ENCODE peak calls at places on chromosome 21, in seven cellular contexts. Y is brain microvascular endothelial cell, M is GM12878, K is BJ, T is IMR-90, S is cardiac muscle cell, Q is neural progenitor cell. B is an unnamed sample.
A peak's percentile ranks its signal among the peaks of the same experiment; 100 is the strongest.

GRCh38 chr21:32256873-32257620 is 21.8 kb downstream of the MIS18A start:
- DNase-seq in Q (no peak), M (no peak), T (peak; percentile 91), K (peak; percentile 73), Y (peak; percentile 89), S (peak; percentile 21), B (peak; percentile 55)

GRCh38 chr21:31609081-31609480 is 50.4 kb upstream of the SOD1 start:
- DNase-seq in M (no peak), Y (no peak), K (no peak), S (no peak), Q (peak; percentile 36), T (no peak), B (no peak)

GRCh38 chr21:16535100-16535418 is 805.3 kb downstream of the USP25 start:
- DNase-seq in Q (peak; percentile 8), Y (no peak), S (no peak), K (no peak), T (peak; percentile 55), M (no peak), B (peak; percentile 82)

GRCh38 chr21:29725025-29725736 is 214.6 kb downstream of the GRIK1 start:
- DNase-seq in M (no peak), S (no peak), T (no peak), Y (no peak), K (no peak), Q (no peak), B (no peak)

GRCh38 chr21:27173052-27173451 is 206.2 kb upstream of the ADAMTS5 start:
- DNase-seq in Y (no peak), M (no peak), Q (no peak), K (no peak), T (no peak), S (no peak), B (no peak)

GRCh38 chr21:28336299-28336698 is 656.4 kb downstream of the LTN1 start:
- DNase-seq in T (peak; percentile 96), K (peak; percentile 55), Q (peak; percentile 49), S (peak; percentile 74), M (no peak), Y (peak; percentile 60), B (peak; percentile 65)

GRCh38 chr21:37159053-37159776 is 86.2 kb downstream of the TTC3 start:
- DNase-seq in Y (no peak), T (peak; percentile 76), M (peak; percentile 42), Q (no peak), S (no peak), K (no peak), B (no peak)

GRCh38 chr21:37710555-37711293 is 205.5 kb downstream of the KCNJ6 start:
- DNase-seq in Q (no peak), K (no peak), Y (peak; percentile 12), T (peak; percentile 68), S (peak; percentile 19), M (no peak), B (no peak)

GRCh38 chr21:32140212-32141008 is 138.4 kb downstream of the MIS18A start:
- DNase-seq in S (no peak), K (no peak), Q (no peak), Y (no peak), M (no peak), T (no peak), B (no peak)

GRCh38 chr21:28216976-28217523 is 775.6 kb downstream of the LTN1 start:
- DNase-seq in T (no peak), M (no peak), Y (no peak), Q (no peak), K (no peak), S (no peak), B (peak; percentile 47)

GRCh38 chr21:45582128-45582527 is 39.9 kb upstream of the SLC19A1 start:
- DNase-seq in M (no peak), K (no peak), S (no peak), T (no peak), Q (no peak), Y (no peak), B (no peak)
- H3K4me3 ChIP-seq in M (no peak overlapping the region), K (no peak overlapping the region), S (no peak overlapping the region), T (no peak overlapping the region), Q (no peak overlapping the region), Y (no peak overlapping the region), B (no peak overlapping the region)

GRCh38 chr21:40548134-40548533 is 298.8 kb downstream of the DSCAM start:
- DNase-seq in S (no peak), K (no peak), T (no peak), Q (peak; percentile 23), M (no peak), Y (no peak), B (no peak)
- TF ChIP-seq CTCF in S (no peak), K (no peak), T (no peak), Q (no peak), M (no peak), Y (no peak), B (no peak)

DNA sequence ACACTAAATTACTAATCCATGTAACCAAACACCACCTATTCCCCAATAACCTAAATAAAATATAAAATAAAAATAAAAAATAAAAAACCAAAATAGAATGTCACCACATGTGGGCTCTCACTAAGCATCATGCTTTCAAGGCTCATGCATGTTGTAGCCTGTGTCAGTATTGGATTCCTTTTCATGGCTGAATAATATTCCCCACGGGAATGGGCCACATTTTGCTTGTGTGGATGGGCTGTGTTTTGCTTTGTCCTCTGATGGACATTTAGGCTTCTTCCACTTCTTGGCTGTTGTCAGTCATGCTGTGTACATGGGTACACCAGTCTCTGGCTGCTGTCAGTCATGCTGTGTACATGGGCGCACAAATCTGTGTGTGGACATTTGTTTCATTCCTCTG is 3.2 kb downstream of the KRTAP10-6 start:
- DNase-seq in Q (no peak), Y (no peak), K (no peak), S (no peak), T (no peak), M (no peak), B (no peak)
- H3K4me3 ChIP-seq in Q (no peak overlapping the region), Y (no peak overlapping the region), K (no peak overlapping the region), S (no peak overlapping the region), T (no peak overlapping the region), M (no peak overlapping the region), B (no peak overlapping the region)

GRCh38 chr21:34129039-34129891 is 55.9 kb downstream of the MRPS6 start:
- DNase-seq in M (no peak), T (peak; percentile 92), Y (peak; percentile 90), Q (peak; percentile 73), K (peak; percentile 59), S (peak; percentile 81), B (peak; percentile 64)
- TF ChIP-seq CTCF in M (no peak), T (peak; percentile 63), Y (peak; percentile 75), Q (peak; percentile 46), K (peak; percentile 71), S (peak; percentile 69), B (peak; percentile 43)

GRCh38 chr21:33896691-33897090 is 18.9 kb downstream of the ATP5PO start:
- DNase-seq in K (no peak), M (no peak), S (no peak), Y (no peak), T (no peak), Q (no peak), B (peak; percentile 69)

GRCh38 chr21:33894736-33895288 is 20.8 kb downstream of the ATP5PO start:
- DNase-seq in K (peak; percentile 38), M (no peak), T (peak; percentile 89), Y (peak; percentile 90), Q (peak; percentile 89), S (peak; percentile 89), B (peak; percentile 81)

GRCh38 chr21:33893917-33894316 is 21.7 kb downstream of the ATP5PO start:
- DNase-seq in Y (no peak), K (no peak), M (no peak), T (no peak), Q (peak; percentile 56), S (no peak), B (no peak)

GRCh38 chr21:33897098-33897497 is 18.5 kb downstream of the ATP5PO start:
- DNase-seq in K (no peak), Y (no peak), T (no peak), M (no peak), S (no peak), Q (no peak), B (no peak)

DNA sequence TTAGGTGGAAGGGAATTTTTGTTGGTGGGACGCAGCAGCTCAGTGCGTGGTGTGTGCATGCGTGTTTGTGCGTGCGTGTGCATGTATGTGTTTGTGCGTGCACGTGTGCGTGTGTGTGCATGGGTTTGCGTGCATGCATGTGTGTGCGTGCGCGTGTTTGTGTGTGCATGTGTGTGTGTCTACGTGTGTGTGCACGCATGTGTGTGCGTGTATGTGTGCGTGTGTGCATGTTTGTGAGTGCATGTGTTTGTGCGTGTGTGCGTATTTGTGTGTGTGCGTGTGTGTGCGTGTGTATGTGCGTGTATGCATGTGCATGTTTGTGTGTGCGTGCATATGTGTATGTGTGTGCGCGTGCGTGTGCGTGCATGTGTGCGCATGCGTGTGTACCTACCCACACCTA is 20.2 kb downstream of the ATP5PO start:
- DNase-seq in Y (no peak), S (no peak), K (no peak), M (no peak), Q (no peak), T (no peak), B (no peak)
- H3K4me3 ChIP-seq in Y (no peak overlapping the region), S (no peak overlapping the region), K (no peak overlapping the region), M (no peak overlapping the region), Q (no peak overlapping the region), T (no peak overlapping the region), B (no peak overlapping the region)

DNA sequence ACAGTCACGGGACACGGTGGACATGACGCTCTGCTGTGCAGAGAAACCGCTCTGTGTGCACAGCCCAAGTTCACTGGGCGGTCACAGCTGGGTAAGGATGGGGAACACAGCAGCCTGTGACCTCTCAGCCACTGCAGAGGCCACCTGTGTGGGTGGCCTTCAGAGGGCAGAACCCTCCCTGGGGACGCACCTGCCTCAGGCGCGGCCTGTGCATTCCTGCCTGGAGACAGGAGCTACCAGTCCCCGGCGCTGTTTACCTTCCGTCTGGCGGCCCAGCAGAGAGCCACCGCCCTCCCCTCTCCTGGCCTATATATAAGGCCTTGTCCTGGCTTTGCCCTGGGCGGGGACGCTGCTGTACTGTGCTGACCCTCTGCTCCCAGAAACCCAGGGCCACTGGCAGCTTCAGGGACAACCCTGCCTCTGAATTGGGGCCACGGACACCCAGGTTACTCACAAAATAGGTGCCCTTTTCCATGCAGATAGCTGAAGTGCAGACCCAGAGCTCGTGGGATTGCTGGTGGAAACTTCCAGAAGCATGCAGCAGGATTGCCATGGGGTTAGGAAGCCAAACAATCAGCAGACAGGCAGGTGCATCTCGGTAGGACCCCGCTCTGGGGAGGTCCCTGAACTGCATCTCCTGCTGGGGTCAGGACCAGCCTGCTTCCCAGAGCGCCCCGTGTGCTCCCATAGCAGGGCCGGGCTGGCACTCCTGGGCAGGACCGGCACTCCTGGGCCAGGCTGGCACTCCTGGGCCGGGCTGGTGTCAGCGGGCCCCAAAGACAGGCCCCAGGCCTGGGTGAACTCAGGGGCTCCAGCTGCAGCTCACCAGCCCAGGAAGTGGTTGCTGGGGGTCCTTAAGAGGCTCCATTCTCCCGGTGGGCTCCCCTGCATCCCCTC is 83.6 kb downstream of the SIK1 start:
- DNase-seq in Y (no peak), Q (no peak), S (no peak), M (no peak), K (no peak), T (no peak), B (peak; percentile 39)
- TF ChIP-seq CTCF in Y (no peak), Q (no peak), S (no peak), M (no peak), K (no peak), T (no peak), B (no peak)